ENCODE peak calls at places on chromosomes 16 and 17, in five cellular contexts. N is stimulated activated naive CD8-positive, alpha-beta T cell treated with anti-CD3 and anti-CD28 coated beads, Interleukin-15, amount 100 ng/mL, for 72 hours; Y is MCF 10A; P is HuH-7; B is T1000. W is an unnamed sample.
A peak's percentile ranks its signal among the peaks of the same experiment; 100 is the strongest.

GRCh38 chr16:27625050-27625697 is 75.2 kb downstream of the KATNIP start:
- DNase-seq in N (no peak), Y (no peak), P (peak; percentile 64), B (no peak), W (no peak)

GRCh38 chr17:59094921-59095530 is 11.7 kb downstream of the TRIM37 start:
- DNase-seq in N (no peak), Y (no peak), P (no peak), B (no peak), W (no peak)

GRCh38 chr16:89572042-89572441 is 3.5 kb upstream of the CPNE7 start:
- DNase-seq in N (no peak), Y (no peak), P (no peak), B (no peak), W (no peak)

GRCh38 chr16:57113042-57113453 is 20.7 kb downstream of the CPNE2 start:
- DNase-seq in N (no peak), Y (no peak), P (no peak), B (no peak), W (no peak)

GRCh38 chr16:89385712-89386111 is 104.6 kb downstream of the ANKRD11 start:
- DNase-seq in N (no peak), Y (no peak), P (no peak), B (no peak), W (no peak)

GRCh38 chr17:58254803-58255202 is 16.4 kb downstream of the LPO start:
- DNase-seq in N (no peak), Y (no peak), P (no peak), B (no peak), W (no peak)

GRCh38 chr16:3726021-3726687 is 8.8 kb upstream of the TRAP1 start:
- DNase-seq in N (no peak), Y (no peak), P (no peak), B (no peak), W (no peak)

GRCh38 chr17:41215681-41216080 is 10.8 kb upstream of the KRTAP9-2 start:
- DNase-seq in N (no peak), Y (no peak), P (no peak), B (no peak), W (no peak)

GRCh38 chr16:50542703-50543102 is 5.5 kb upstream of the NKD1 start:
- DNase-seq in N (no peak), Y (no peak), P (no peak), B (no peak), W (no peak)

GRCh38 chr17:5837055-5837491 is 233.1 kb upstream of the WSCD1 start:
- DNase-seq in N (no peak), Y (peak; percentile 86), P (no peak), B (no peak), W (no peak)

GRCh38 chr17:59521465-59522126 is 43.8 kb upstream of the DHX40 start:
- DNase-seq in N (peak; percentile 55), Y (peak; percentile 67), P (peak; percentile 86), B (peak; percentile 56), W (peak; percentile 88)

GRCh38 chr17:70190959-70191805 is 21.9 kb downstream of the KCNJ2 start:
- DNase-seq in N (no peak), Y (peak; percentile 83), P (no peak), B (no peak), W (peak; percentile 10)

GRCh38 chr16:85162478-85163277 is 50.4 kb upstream of the CIBAR2 start:
- DNase-seq in N (no peak), Y (no peak), P (no peak), B (no peak), W (no peak)

GRCh38 chr17:47896672-47897490 is 845 bp downstream of the SP2 start:
- DNase-seq in N (no peak), Y (peak; percentile 9), P (no peak), B (no peak), W (no peak)

GRCh38 chr17:4920351-4921048 is 11.6 kb upstream of the GP1BA start:
- DNase-seq in N (no peak), Y (peak; percentile 83), P (peak; percentile 34), B (no peak), W (no peak)

GRCh38 chr17:2018716-2019490 is 6.2 kb downstream of the RTN4RL1 start:
- DNase-seq in N (no peak), Y (no peak), P (no peak), B (no peak), W (no peak)

GRCh38 chr16:85746431-85747227 is 4.3 kb downstream of the C16orf74 start:
- DNase-seq in N (no peak), Y (peak; percentile 92), P (no peak), B (peak; percentile 44), W (no peak)

GRCh38 chr17:3845361-3845753 is 689 bp downstream of the NCBP3 start:
- DNase-seq in N (peak; percentile 49), Y (peak; percentile 9), P (no peak), B (no peak), W (no peak)

GRCh38 chr17:39167492-39167891 is 1.5 kb upstream of the ARL5C start:
- DNase-seq in N (no peak), Y (no peak), P (no peak), B (no peak), W (no peak)

GRCh38 chr16:31348578-31348977 is 6.4 kb upstream of the ITGAX start:
- DNase-seq in N (no peak), Y (no peak), P (no peak), B (no peak), W (no peak)

GRCh38 chr17:8120520-8121443 is 2.5 kb upstream of the ALOXE3 start:
- DNase-seq in N (peak; percentile 83), Y (peak; percentile 92), P (peak; percentile 34), B (peak; percentile 62), W (peak; percentile 66)

GRCh38 chr17:48647103-48647963 is 21.2 kb upstream of the HOXB9 start:
- DNase-seq in N (no peak), Y (no peak), P (no peak), B (no peak), W (peak; percentile 64)

GRCh38 chr16:30122621-30123160 is 329 bp downstream of the MAPK3 start:
- DNase-seq in N (no peak), Y (no peak), P (no peak), B (no peak), W (no peak)

GRCh38 chr16:55499951-55500350 is 8.9 kb upstream of the LPCAT2 start:
- DNase-seq in N (peak; percentile 7), Y (peak; percentile 49), P (no peak), B (peak; percentile 68), W (peak; percentile 2)

GRCh38 chr16:77271532-77272426 is 72.6 kb downstream of the SYCE1L start:
- DNase-seq in N (no peak), Y (no peak), P (peak; percentile 15), B (no peak), W (no peak)

GRCh38 chr16:77739493-77739892 is 17.2 kb downstream of the NUDT7 start:
- DNase-seq in N (no peak), Y (peak; percentile 2), P (no peak), B (no peak), W (no peak)

GRCh38 chr17:18203308-18203707 is 19.7 kb downstream of the ALKBH5 start:
- DNase-seq in N (no peak), Y (no peak), P (no peak), B (no peak), W (no peak)

GRCh38 chr17:5706835-5707234 is 122.5 kb upstream of the NLRP1 start:
- DNase-seq in N (peak; percentile 28), Y (peak; percentile 62), P (peak; percentile 46), B (no peak), W (peak; percentile 65)

GRCh38 chr16:9597967-9598730 is 506.7 kb downstream of the HAPSTR1 start:
- DNase-seq in N (no peak), Y (no peak), P (no peak), B (no peak), W (no peak)

GRCh38 chr16:29126057-29126494 is 141.2 kb downstream of the LAT start:
- DNase-seq in N (no peak), Y (no peak), P (no peak), B (no peak), W (no peak)

GRCh38 chr16:77468831-77469230 is 34.0 kb upstream of the ADAMTS18 start:
- DNase-seq in N (no peak), Y (no peak), P (no peak), B (no peak), W (no peak)

GRCh38 chr17:43599835-43600234 is 53.7 kb upstream of the ETV4 start:
- DNase-seq in N (no peak), Y (peak; percentile 93), P (no peak), B (peak; percentile 47), W (no peak)

GRCh38 chr16:56848955-56849689 is 15.9 kb upstream of the SLC12A3 start:
- DNase-seq in N (no peak), Y (peak; percentile 81), P (no peak), B (no peak), W (no peak)

GRCh38 chr17:50871898-50872297 is 5.7 kb upstream of the TOB1 start:
- DNase-seq in N (no peak), Y (no peak), P (no peak), B (no peak), W (no peak)

GRCh38 chr17:73318861-73319260 is 7.1 kb upstream of the CDC42EP4 start:
- DNase-seq in N (no peak), Y (no peak), P (no peak), B (no peak), W (no peak)

GRCh38 chr17:50304781-50305404 is 30.6 kb downstream of the TMEM92 start:
- DNase-seq in N (no peak), Y (no peak), P (no peak), B (no peak), W (no peak)

W was measured in HEK293T.